ENCODE peak calls at places on chromosomes 13 and 19, in seven cellular contexts. B is activated T-cell treated with anti-CD3 and anti-CD28 coated beads for 48 hours, E is occipital lobe, T is mucosa of gallbladder, Y is NCI-H1436 treated with DMSO at 0.1 percent for 48 hours, F is left colon, H is bronchial epithelial cell. P is an unnamed sample.
A peak's percentile ranks its signal among the peaks of the same experiment; 100 is the strongest.

GRCh38 chr19:33508941-33509614 is 12.5 kb downstream of the PEPD start:
- DNase-seq in E (no peak), B (no peak), H (no peak), F (no peak), Y (no peak), T (no peak), P (no peak)

GRCh38 chr19:18460313-18460712 is 22.4 kb upstream of the ISYNA1 start:
- DNase-seq in H (peak; percentile 62), E (no peak), F (peak; percentile 53), B (no peak), Y (no peak), T (no peak), P (peak; percentile 85)

GRCh38 chr19:49536921-49537462 is 9.2 kb downstream of the RCN3 start:
- DNase-seq in T (no peak), B (no peak), E (no peak), Y (no peak), H (no peak), F (no peak), P (no peak)

GRCh38 chr13:21476893-21477472 is 17.9 kb upstream of the ZDHHC20 start:
- DNase-seq in T (peak; percentile 84), B (peak; percentile 70), E (peak; percentile 81), F (peak; percentile 87), H (peak; percentile 73), Y (no peak), P (peak; percentile 93)

GRCh38 chr13:81025091-81025490 is 684.2 kb upstream of the SPRY2 start:
- DNase-seq in F (no peak), H (no peak), Y (no peak), E (no peak), T (no peak), B (no peak), P (no peak)

GRCh38 chr19:47094557-47095517 is 18.7 kb downstream of the ZC3H4 start:
- DNase-seq in H (no peak), F (peak; percentile 70), Y (no peak), E (no peak), B (peak; percentile 49), T (no peak), P (peak; percentile 29)

GRCh38 chr13:74102691-74103090 is 31.5 kb downstream of the KLF12 start:
- DNase-seq in Y (no peak), F (no peak), B (no peak), T (no peak), H (no peak), E (no peak), P (no peak)

GRCh38 chr19:664913-665443 is 2.0 kb upstream of the RNF126 start:
- DNase-seq in Y (peak; percentile 47), H (peak; percentile 41), E (peak; percentile 65), B (peak; percentile 81), F (peak; percentile 86), T (peak; percentile 78), P (peak; percentile 75)

GRCh38 chr19:4380254-4380727 is 20.1 kb downstream of the SH3GL1 start:
- DNase-seq in Y (no peak), F (peak; percentile 55), T (no peak), B (no peak), H (peak; percentile 63), E (no peak), P (peak; percentile 80)

GRCh38 chr13:62022369-62022768 is 606.7 kb upstream of the PCDH20 start:
- DNase-seq in B (no peak), T (no peak), E (no peak), H (no peak), F (no peak), Y (no peak), P (no peak)

GRCh38 chr19:8639821-8640401 is 9.5 kb downstream of the NFILZ start:
- DNase-seq in Y (no peak), B (no peak), H (no peak), T (no peak), F (no peak), E (no peak), P (no peak)

GRCh38 chr19:1370579-1371361 is 12.9 kb upstream of the NDUFS7 start:
- DNase-seq in T (no peak), E (no peak), H (no peak), B (no peak), Y (no peak), F (no peak), P (no peak)

GRCh38 chr13:33637978-33638743 is 179.8 kb upstream of the RFC3 start:
- DNase-seq in F (no peak), H (peak; percentile 88), Y (no peak), E (no peak), B (no peak), T (no peak), P (peak; percentile 88)

GRCh38 chr19:14786421-14786851 is 8.1 kb upstream of the ADGRE2 start:
- DNase-seq in F (peak; percentile 27), B (peak; percentile 21), T (no peak), Y (no peak), E (no peak), H (no peak), P (no peak)

GRCh38 chr13:114068723-114069322 is 63.6 kb downstream of the RASA3 start:
- DNase-seq in Y (no peak), F (no peak), H (peak; percentile 20), E (no peak), B (no peak), T (no peak), P (peak; percentile 45)

GRCh38 chr19:55563261-55563690 is 17.4 kb downstream of the ZNF579 start:
- DNase-seq in H (no peak), Y (no peak), E (no peak), B (no peak), T (peak; percentile 61), F (peak; percentile 38), P (no peak)

GRCh38 chr13:90331974-90332373 is 1015.5 kb upstream of the MIR17HG start:
- DNase-seq in H (no peak), E (no peak), T (no peak), B (no peak), F (no peak), Y (no peak), P (no peak)

GRCh38 chr13:24982333-24982999 is 113.5 kb upstream of the PABPC3 start:
- DNase-seq in B (no peak), E (no peak), H (no peak), F (peak; percentile 69), T (no peak), Y (no peak), P (no peak)

GRCh38 chr19:49437231-49437630 is 4.1 kb downstream of the SLC17A7 start:
- DNase-seq in F (no peak), T (no peak), Y (no peak), E (peak; percentile 76), B (no peak), H (no peak), P (no peak)

GRCh38 chr19:41296323-41296935 is 13.5 kb upstream of the CCDC97 start:
- DNase-seq in T (no peak), H (peak; percentile 63), F (no peak), B (no peak), Y (no peak), E (no peak), P (peak; percentile 89)

GRCh38 chr13:41995946-41996345 is 35.0 kb upstream of the VWA8 start:
- DNase-seq in E (no peak), B (peak; percentile 47), Y (no peak), T (no peak), H (peak; percentile 92), F (no peak), P (peak; percentile 77)

GRCh38 chr13:85659493-85659892 is 139.7 kb downstream of the SLITRK6 start:
- DNase-seq in E (no peak), Y (no peak), H (peak; percentile 88), F (no peak), B (no peak), T (no peak), P (peak; percentile 88)

GRCh38 chr19:41456342-41456918 is 13.5 kb downstream of the ERICH4 start:
- DNase-seq in H (no peak), F (no peak), E (no peak), B (no peak), Y (no peak), T (no peak), P (no peak)

P was measured in epithelial cell of esophagus.